ENCODE peak calls at places on chromosomes 12 and 14, in nine cellular contexts. One of them, this sample, is unnamed.
A peak's percentile ranks its signal among the peaks of the same experiment; 100 is the strongest.

GRCh38 chr12:44863867-44864266 is 12.2 kb downstream of the NELL2 start:
- DNase-seq in NK-92 treated with Interleukin-12 subunit alpha and Interleukin-12 subunit beta, amount 100 ng/mL, for 24 hours: no peak
- DNase-seq in NCI-H2081: no peak
- DNase-seq in NCI-H748 treated with DMSO at 0.1 percent for 48 hours: no peak
- DNase-seq in NCI-H1417: no peak
- DNase-seq in gastrocnemius medialis: no peak
- DNase-seq in neural crest cell: no peak
- DNase-seq in non-pigmented ciliary epithelial cell: no peak
- DNase-seq in activated naive CD8-positive, alpha-beta T cell treated with anti-CD3 and anti-CD28 coated beads, Interleukin-2, amount 50 U/mL, for 24 hours: no peak
- DNase-seq in this sample: no peak

GRCh38 chr12:57579011-57579410 is 12.0 kb upstream of the PIP4K2C start:
- DNase-seq in NCI-H748 treated with DMSO at 0.1 percent for 48 hours: no peak
- DNase-seq in neural crest cell: no peak
- DNase-seq in gastrocnemius medialis: no peak
- DNase-seq in NK-92 treated with Interleukin-12 subunit alpha and Interleukin-12 subunit beta, amount 100 ng/mL, for 24 hours: no peak
- DNase-seq in NCI-H2081: no peak
- DNase-seq in NCI-H1417: no peak
- DNase-seq in activated naive CD8-positive, alpha-beta T cell treated with anti-CD3 and anti-CD28 coated beads, Interleukin-2, amount 50 U/mL, for 24 hours: no peak
- DNase-seq in non-pigmented ciliary epithelial cell: no peak
- DNase-seq in this sample: no peak

GRCh38 chr12:38516418-38516817 is 199.8 kb downstream of the ALG10B start:
- DNase-seq in NCI-H2081: no peak
- DNase-seq in neural crest cell: no peak
- DNase-seq in NCI-H748 treated with DMSO at 0.1 percent for 48 hours: no peak
- DNase-seq in NK-92 treated with Interleukin-12 subunit alpha and Interleukin-12 subunit beta, amount 100 ng/mL, for 24 hours: no peak
- DNase-seq in gastrocnemius medialis: no peak
- DNase-seq in NCI-H1417: no peak
- DNase-seq in non-pigmented ciliary epithelial cell: no peak
- DNase-seq in activated naive CD8-positive, alpha-beta T cell treated with anti-CD3 and anti-CD28 coated beads, Interleukin-2, amount 50 U/mL, for 24 hours: no peak
- DNase-seq in this sample: no peak

GRCh38 chr12:52518574-52519469 is 1.4 kb downstream of the KRT5 start:
- DNase-seq in NCI-H1417: no peak
- DNase-seq in NCI-H748 treated with DMSO at 0.1 percent for 48 hours: no peak
- DNase-seq in activated naive CD8-positive, alpha-beta T cell treated with anti-CD3 and anti-CD28 coated beads, Interleukin-2, amount 50 U/mL, for 24 hours: no peak
- DNase-seq in gastrocnemius medialis: no peak
- DNase-seq in neural crest cell: no peak
- DNase-seq in non-pigmented ciliary epithelial cell: no peak
- DNase-seq in NK-92 treated with Interleukin-12 subunit alpha and Interleukin-12 subunit beta, amount 100 ng/mL, for 24 hours: no peak
- DNase-seq in NCI-H2081: no peak
- DNase-seq in this sample: no peak

GRCh38 chr14:72416892-72417291 is 477.0 kb downstream of the DPF3 start:
- DNase-seq in NCI-H1417: peak; percentile 54
- DNase-seq in neural crest cell: no peak
- DNase-seq in NCI-H2081: no peak
- DNase-seq in gastrocnemius medialis: no peak
- DNase-seq in activated naive CD8-positive, alpha-beta T cell treated with anti-CD3 and anti-CD28 coated beads, Interleukin-2, amount 50 U/mL, for 24 hours: no peak
- DNase-seq in NCI-H748 treated with DMSO at 0.1 percent for 48 hours: peak; percentile 40
- DNase-seq in NK-92 treated with Interleukin-12 subunit alpha and Interleukin-12 subunit beta, amount 100 ng/mL, for 24 hours: no peak
- DNase-seq in non-pigmented ciliary epithelial cell: no peak
- DNase-seq in this sample: no peak

GRCh38 chr14:76576047-76576741 is 185.1 kb upstream of the VASH1 start:
- DNase-seq in activated naive CD8-positive, alpha-beta T cell treated with anti-CD3 and anti-CD28 coated beads, Interleukin-2, amount 50 U/mL, for 24 hours: no peak
- DNase-seq in gastrocnemius medialis: no peak
- DNase-seq in neural crest cell: no peak
- DNase-seq in NCI-H2081: no peak
- DNase-seq in NCI-H748 treated with DMSO at 0.1 percent for 48 hours: peak; percentile 61
- DNase-seq in NCI-H1417: peak; percentile 36
- DNase-seq in non-pigmented ciliary epithelial cell: no peak
- DNase-seq in NK-92 treated with Interleukin-12 subunit alpha and Interleukin-12 subunit beta, amount 100 ng/mL, for 24 hours: no peak
- DNase-seq in this sample: no peak

GRCh38 chr14:77557391-77557790 is 58.8 kb upstream of the ISM2 start:
- DNase-seq in NCI-H2081: no peak
- DNase-seq in non-pigmented ciliary epithelial cell: no peak
- DNase-seq in NCI-H1417: no peak
- DNase-seq in NK-92 treated with Interleukin-12 subunit alpha and Interleukin-12 subunit beta, amount 100 ng/mL, for 24 hours: no peak
- DNase-seq in activated naive CD8-positive, alpha-beta T cell treated with anti-CD3 and anti-CD28 coated beads, Interleukin-2, amount 50 U/mL, for 24 hours: no peak
- DNase-seq in neural crest cell: no peak
- DNase-seq in gastrocnemius medialis: no peak
- DNase-seq in NCI-H748 treated with DMSO at 0.1 percent for 48 hours: no peak
- DNase-seq in this sample: no peak

GRCh38 chr12:12898911-12899511 is 7.6 kb downstream of the GPRC5A start:
- DNase-seq in non-pigmented ciliary epithelial cell: no peak
- DNase-seq in NK-92 treated with Interleukin-12 subunit alpha and Interleukin-12 subunit beta, amount 100 ng/mL, for 24 hours: no peak
- DNase-seq in NCI-H1417: no peak
- DNase-seq in gastrocnemius medialis: no peak
- DNase-seq in NCI-H2081: no peak
- DNase-seq in NCI-H748 treated with DMSO at 0.1 percent for 48 hours: no peak
- DNase-seq in activated naive CD8-positive, alpha-beta T cell treated with anti-CD3 and anti-CD28 coated beads, Interleukin-2, amount 50 U/mL, for 24 hours: no peak
- DNase-seq in neural crest cell: no peak
- DNase-seq in this sample: no peak

GRCh38 chr14:102799684-102800562 is 22.7 kb downstream of the TRAF3 start:
- DNase-seq in NCI-H2081: no peak
- DNase-seq in NCI-H1417: no peak
- DNase-seq in activated naive CD8-positive, alpha-beta T cell treated with anti-CD3 and anti-CD28 coated beads, Interleukin-2, amount 50 U/mL, for 24 hours: no peak
- DNase-seq in NK-92 treated with Interleukin-12 subunit alpha and Interleukin-12 subunit beta, amount 100 ng/mL, for 24 hours: no peak
- DNase-seq in non-pigmented ciliary epithelial cell: no peak
- DNase-seq in neural crest cell: no peak
- DNase-seq in NCI-H748 treated with DMSO at 0.1 percent for 48 hours: no peak
- DNase-seq in gastrocnemius medialis: no peak
- DNase-seq in this sample: no peak

GRCh38 chr14:101959277-101959676 is 5.1 kb upstream of the DYNC1H1 start:
- DNase-seq in NCI-H748 treated with DMSO at 0.1 percent for 48 hours: no peak
- DNase-seq in non-pigmented ciliary epithelial cell: no peak
- DNase-seq in gastrocnemius medialis: no peak
- DNase-seq in NK-92 treated with Interleukin-12 subunit alpha and Interleukin-12 subunit beta, amount 100 ng/mL, for 24 hours: no peak
- DNase-seq in neural crest cell: no peak
- DNase-seq in NCI-H2081: no peak
- DNase-seq in activated naive CD8-positive, alpha-beta T cell treated with anti-CD3 and anti-CD28 coated beads, Interleukin-2, amount 50 U/mL, for 24 hours: no peak
- DNase-seq in NCI-H1417: no peak
- DNase-seq in this sample: no peak

GRCh38 chr12:109736552-109737108 is 23.0 kb downstream of the FAM222A start:
- DNase-seq in non-pigmented ciliary epithelial cell: peak; percentile 10
- DNase-seq in NCI-H748 treated with DMSO at 0.1 percent for 48 hours: no peak
- DNase-seq in gastrocnemius medialis: no peak
- DNase-seq in NCI-H1417: peak; percentile 23
- DNase-seq in NCI-H2081: no peak
- DNase-seq in NK-92 treated with Interleukin-12 subunit alpha and Interleukin-12 subunit beta, amount 100 ng/mL, for 24 hours: no peak
- DNase-seq in activated naive CD8-positive, alpha-beta T cell treated with anti-CD3 and anti-CD28 coated beads, Interleukin-2, amount 50 U/mL, for 24 hours: peak; percentile 20
- DNase-seq in neural crest cell: peak; percentile 71
- DNase-seq in this sample: no peak

This sample was measured in T follicular helper cell.